ENCODE peak calls at places on chromosomes 3 and 15, in five cellular contexts. S, K, A, T and U are unnamed samples.

GRCh38 chr3:12401208-12401607 is 83.1 kb upstream of the TSEN2 start:
- DNase-seq in A (no peak), T (no peak), S (no peak), K (no peak), U (no peak)

GRCh38 chr15:30882861-30883433 is 20.8 kb upstream of the FAN1 start:
- DNase-seq in A (no peak), K (no peak), S (no peak), T (no peak), U (no peak)

GRCh38 chr3:189360291-189360690 is 188.5 kb downstream of the TPRG1 start:
- DNase-seq in A (no peak), S (no peak), T (no peak), K (no peak), U (no peak)

GRCh38 chr3:104787306-104787705 is 579.4 kb upstream of the ALCAM start:
- DNase-seq in A (no peak), K (no peak), S (no peak), T (no peak), U (no peak)

GRCh38 chr3:4281991-4282390 is 21.2 kb upstream of the SETMAR start:
- DNase-seq in A (no peak), T (no peak), K (no peak), S (no peak), U (no peak)

GRCh38 chr15:31296304-31297220 is 30.1 kb upstream of the KLF13 start:
- DNase-seq in S (no peak), K (no peak), T (no peak), A (no peak), U (peak; percentile 76)

GRCh38 chr3:181710581-181711255 is 1.0 kb upstream of the SOX2 start:
- DNase-seq in K (no peak), A (no peak), T (no peak), S (no peak), U (no peak)

GRCh38 chr3:18556001-18556408 is 130.9 kb upstream of the SATB1 start:
- DNase-seq in S (no peak), A (no peak), K (no peak), T (no peak), U (no peak)

GRCh38 chr15:49556437-49556836 is 64.2 kb downstream of the FAM227B start:
- DNase-seq in T (no peak), K (no peak), A (no peak), S (no peak), U (no peak)

GRCh38 chr15:99104788-99105515 is at the start of gene SYNM:
- DNase-seq in T (peak; percentile 84), S (peak; percentile 81), A (peak; percentile 73), K (no peak), U (peak; percentile 73)

GRCh38 chr15:64515196-64515595 is 54.8 kb downstream of the ZNF609 start:
- DNase-seq in T (no peak), K (no peak), A (no peak), S (no peak), U (no peak)

GRCh38 chr3:48928679-48929078 is 10.0 kb downstream of the ARIH2 start:
- DNase-seq in T (no peak), K (no peak), A (no peak), S (no peak), U (no peak)

GRCh38 chr15:68930268-68931022 is at the start of gene SPESP1:
- DNase-seq in T (peak; percentile 60), A (peak; percentile 71), S (peak; percentile 69), K (peak; percentile 25), U (peak; percentile 60)

GRCh38 chr3:102233881-102234280 is 200.9 kb upstream of the ZPLD1 start:
- DNase-seq in S (no peak), A (no peak), T (no peak), K (no peak), U (no peak)

GRCh38 chr3:197795200-197795599 is 4.1 kb downstream of the LRCH3 start:
- DNase-seq in S (no peak), T (no peak), A (no peak), K (no peak), U (no peak)

DNA sequence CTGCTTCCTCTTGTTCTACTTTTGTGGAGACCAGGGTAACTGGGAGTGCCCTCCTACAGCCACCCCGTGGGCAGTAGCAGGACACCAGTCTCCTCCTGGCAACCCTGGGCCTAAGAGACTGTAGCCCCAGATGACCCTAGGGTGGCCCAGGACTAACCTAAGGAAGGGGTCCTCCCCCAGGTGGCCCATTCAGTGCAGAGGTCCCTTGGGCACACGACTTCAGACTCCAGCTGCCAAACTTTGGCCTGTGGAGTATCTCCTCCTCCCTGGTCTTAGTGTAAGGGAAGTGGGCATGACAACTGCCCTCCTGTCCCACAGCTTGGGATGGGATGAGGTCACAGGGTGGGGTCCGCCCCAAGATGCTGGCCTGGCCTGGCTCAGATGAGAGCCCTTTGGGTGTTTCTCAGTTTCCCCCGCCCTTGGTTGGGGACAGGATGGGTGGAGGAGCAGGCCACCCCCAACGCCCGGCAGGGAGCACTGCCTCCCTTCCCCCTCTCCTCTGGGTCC is 4.8 kb downstream of the CSK start:
- DNase-seq in K (no peak), S (peak; percentile 72), T (peak; percentile 57), A (no peak), U (no peak)
- H3K4me1 ChIP-seq in K (peaks cover 69% of the 10 kb centered on the region), S (peaks cover 39% of the 10 kb centered on the region), T (peaks cover 95% of the 10 kb centered on the region), A (peaks cover 27% of the 10 kb centered on the region), U (peaks cover 90% of the 10 kb centered on the region)

GRCh38 chr3:133113526-133113925 is 75.3 kb downstream of the TMEM108 start:
- DNase-seq in A (no peak), S (no peak), K (no peak), T (no peak), U (no peak)

GRCh38 chr3:133112666-133113065 is 74.5 kb downstream of the TMEM108 start:
- DNase-seq in A (no peak), S (no peak), T (no peak), K (no peak), U (no peak)

GRCh38 chr3:133117342-133117741 is 79.2 kb downstream of the TMEM108 start:
- DNase-seq in T (no peak), K (no peak), A (no peak), S (no peak), U (no peak)

GRCh38 chr3:133115178-133115577 is 77.0 kb downstream of the TMEM108 start:
- DNase-seq in S (no peak), T (no peak), A (no peak), K (no peak), U (no peak)

GRCh38 chr3:133114198-133114597 is 76.0 kb downstream of the TMEM108 start:
- DNase-seq in T (no peak), S (no peak), K (no peak), A (no peak), U (no peak)
- H3K4me1 ChIP-seq in T (no peaks in the 10 kb centered on the region), S (peaks cover 1% of the 10 kb centered on the region), K (no peaks in the 10 kb centered on the region), A (no peaks in the 10 kb centered on the region), U (no peaks in the 10 kb centered on the region)

DNA sequence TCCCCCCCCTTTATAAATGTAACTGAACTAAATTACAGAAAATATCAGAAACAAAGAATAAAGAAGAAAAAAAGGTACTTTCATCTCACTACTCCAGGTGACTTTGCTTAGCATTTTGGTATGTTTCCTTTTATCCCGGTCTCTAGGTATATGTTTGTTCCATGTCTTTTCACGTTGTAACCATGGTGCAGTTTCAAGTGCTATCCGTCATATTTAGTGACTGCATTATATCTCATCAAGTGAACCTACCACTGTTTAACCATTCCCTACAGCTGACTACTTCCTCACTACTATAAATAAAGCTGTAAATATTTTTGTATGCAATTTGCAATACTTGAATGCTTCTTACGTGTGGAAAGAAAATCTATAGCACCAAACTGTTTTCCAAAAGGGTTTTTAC is 2.2 kb downstream of the BTBD1 start:
- DNase-seq in T (no peak), K (no peak), S (no peak), A (no peak), U (no peak)
- H3K4me1 ChIP-seq in T (peaks cover 77% of the 10 kb centered on the region), K (peaks cover 50% of the 10 kb centered on the region), S (peaks cover 8% of the 10 kb centered on the region), A (peaks cover 15% of the 10 kb centered on the region), U (peaks cover 51% of the 10 kb centered on the region)

GRCh38 chr15:90557147-90557546 is 27.4 kb downstream of the CRTC3 start:
- DNase-seq in K (no peak), A (no peak), S (no peak), T (no peak), U (no peak)
- H3K4me1 ChIP-seq in K (peaks cover 50% of the 10 kb centered on the region), A (peaks cover 38% of the 10 kb centered on the region), S (peaks cover 30% of the 10 kb centered on the region), T (peaks cover 97% of the 10 kb centered on the region), U (peaks cover 66% of the 10 kb centered on the region)

GRCh38 chr3:183264249-183264648 is 11.2 kb downstream of the B3GNT5 start:
- DNase-seq in T (no peak), S (no peak), A (no peak), K (no peak), U (no peak)
- H3K4me1 ChIP-seq in T (peaks cover 20% of the 10 kb centered on the region), S (no peaks in the 10 kb centered on the region), A (peaks cover 8% of the 10 kb centered on the region), K (no peaks in the 10 kb centered on the region), U (peaks cover 60% of the 10 kb centered on the region)

GRCh38 chr15:45251888-45252287 is at the start of gene SLC28A2:
- DNase-seq in K (no peak), T (no peak), S (no peak), A (no peak), U (no peak)
- H3K4me1 ChIP-seq in K (no peaks in the 10 kb centered on the region), T (no peaks in the 10 kb centered on the region), S (no peaks in the 10 kb centered on the region), A (no peaks in the 10 kb centered on the region), U (no peaks in the 10 kb centered on the region)

GRCh38 chr15:55222588-55222987 is 25.8 kb upstream of the RSL24D1 start:
- DNase-seq in A (no peak), K (no peak), S (no peak), T (no peak), U (no peak)

GRCh38 chr15:55218068-55218467 is 21.3 kb upstream of the RSL24D1 start:
- DNase-seq in T (no peak), K (no peak), S (no peak), A (no peak), U (no peak)

GRCh38 chr15:55226127-55226526 is 29.4 kb upstream of the RSL24D1 start:
- DNase-seq in K (no peak), T (no peak), A (no peak), S (no peak), U (no peak)

GRCh38 chr15:55224892-55225291 is 28.2 kb upstream of the RSL24D1 start:
- DNase-seq in K (no peak), T (no peak), S (no peak), A (no peak), U (no peak)

GRCh38 chr15:55221090-55222011 is 24.6 kb upstream of the RSL24D1 start:
- DNase-seq in K (no peak), T (no peak), S (peak; percentile 17), A (no peak), U (no peak)
- H3K4me1 ChIP-seq in K (peaks cover 52% of the 10 kb centered on the region), T (no peaks in the 10 kb centered on the region), S (no peaks in the 10 kb centered on the region), A (no peaks in the 10 kb centered on the region), U (peaks cover 55% of the 10 kb centered on the region)

GRCh38 chr3:195845483-195845882 is 33.8 kb upstream of the MUC4 start:
- DNase-seq in K (no peak), A (no peak), S (no peak), T (no peak), U (no peak)
- H3K4me1 ChIP-seq in K (no peaks in the 10 kb centered on the region), A (peaks cover 3% of the 10 kb centered on the region), S (no peaks in the 10 kb centered on the region), T (no peaks in the 10 kb centered on the region), U (no peaks in the 10 kb centered on the region)